ENCODE peak calls at places on chromosome 1, in eight cellular contexts. I is HuH-7, Y is GM18507, V is HEK293T, P is HL-60, T is heart right ventricle, E is astrocyte of the spinal cord, O is cardiac muscle cell. J is an unnamed sample.

GRCh38 chr1:98325646-98326441 is 335.7 kb upstream of the SNX7 start:
- DNase-seq in I (no peak), Y (no peak), V (no peak), P (no peak), T (peak; percentile 29), E (peak; percentile 94), O (peak; percentile 92), J (no peak)

GRCh38 chr1:64526312-64526711 is 56.4 kb downstream of the CACHD1 start:
- DNase-seq in I (no peak), Y (no peak), V (no peak), P (no peak), T (no peak), E (no peak), O (no peak), J (no peak)

GRCh38 chr1:68916227-68916853 is 419.5 kb upstream of the DEPDC1 start:
- DNase-seq in I (no peak), Y (no peak), V (no peak), P (no peak), T (peak; percentile 3), E (peak; percentile 89), O (peak; percentile 88), J (no peak)

GRCh38 chr1:911875-912739 is 11.6 kb upstream of the SAMD11 start:
- DNase-seq in I (no peak), Y (no peak), V (no peak), P (no peak), T (no peak), E (no peak), O (no peak), J (no peak)

GRCh38 chr1:173682174-173682573 is 12.5 kb upstream of the ANKRD45 start:
- DNase-seq in I (no peak), Y (no peak), V (no peak), P (no peak), T (no peak), E (no peak), O (no peak), J (no peak)

GRCh38 chr1:22208265-22208972 is 65.5 kb upstream of the WNT4 start:
- DNase-seq in I (no peak), Y (no peak), V (no peak), P (no peak), T (no peak), E (no peak), O (no peak), J (no peak)

GRCh38 chr1:227411066-227411465 is 92.8 kb upstream of the CDC42BPA start:
- DNase-seq in I (no peak), Y (no peak), V (no peak), P (no peak), T (no peak), E (no peak), O (peak; percentile 46), J (no peak)

GRCh38 chr1:2587071-2587859 is 688 bp downstream of the PRXL2B start:
- DNase-seq in I (peak; percentile 44), Y (no peak), V (no peak), P (peak; percentile 44), T (no peak), E (peak; percentile 15), O (peak; percentile 38), J (no peak)

GRCh38 chr1:103160281-103160680 is 52.0 kb upstream of the COL11A1 start:
- DNase-seq in I (no peak), Y (no peak), V (no peak), P (no peak), T (no peak), E (peak; percentile 38), O (no peak), J (no peak)

GRCh38 chr1:234728740-234729139 is 118.8 kb upstream of the IRF2BP2 start:
- DNase-seq in I (no peak), Y (no peak), V (no peak), P (no peak), T (no peak), E (no peak), O (no peak), J (no peak)

GRCh38 chr1:158686430-158687009 is at the start of gene SPTA1:
- DNase-seq in I (no peak), Y (no peak), V (no peak), P (peak; percentile 27), T (no peak), E (no peak), O (peak; percentile 66), J (peak; percentile 52)

GRCh38 chr1:88111806-88112205 is 572.3 kb upstream of the PKN2 start:
- DNase-seq in I (no peak), Y (no peak), V (no peak), P (no peak), T (no peak), E (no peak), O (no peak), J (no peak)

J was measured in CMK.